ENCODE peak calls at places on chromosome 12, in eight cellular contexts. M, V, X, A, N, I, G and E are unnamed samples.

GRCh38 chr12:6769003-6769389 is 2.8 kb downstream of the PTMS start:
- DNase-seq in M (peak; percentile 78), V (no peak), X (no peak), A (no peak), N (no peak), I (no peak), G (no peak), E (no peak)

GRCh38 chr12:129202109-129202814 is 349.0 kb downstream of the GLT1D1 start:
- DNase-seq in M (no peak), V (no peak), X (no peak), A (no peak), N (no peak), I (no peak), G (no peak), E (no peak)

GRCh38 chr12:12247584-12247983 is 19.3 kb downstream of the LRP6 start:
- DNase-seq in M (no peak), V (no peak), X (no peak), A (no peak), N (no peak), I (no peak), G (no peak), E (no peak)

GRCh38 chr12:12428047-12428446 is 71.2 kb downstream of the BORCS5 start:
- DNase-seq in M (no peak), V (no peak), X (no peak), A (no peak), N (no peak), I (no peak), G (no peak), E (no peak)

GRCh38 chr12:9327307-9327706 is 119.1 kb upstream of the PZP start:
- DNase-seq in M (no peak), V (no peak), X (no peak), A (no peak), N (no peak), I (no peak), G (no peak), E (no peak)

GRCh38 chr12:21547437-21547836 is 21.3 kb downstream of the SPX start:
- DNase-seq in M (no peak), V (no peak), X (no peak), A (no peak), N (no peak), I (no peak), G (no peak), E (no peak)

GRCh38 chr12:111298583-111299436 is 70.1 kb downstream of the PHETA1 start:
- DNase-seq in M (no peak), V (no peak), X (peak; percentile 59), A (peak; percentile 58), N (no peak), I (peak; percentile 34), G (peak; percentile 35), E (no peak)

GRCh38 chr12:131138638-131139362 is 185.1 kb downstream of the ADGRD1 start:
- DNase-seq in M (no peak), V (no peak), X (no peak), A (no peak), N (no peak), I (no peak), G (no peak), E (no peak)

GRCh38 chr12:91617830-91618229 is 435.2 kb upstream of the DCN start:
- DNase-seq in M (no peak), V (no peak), X (no peak), A (no peak), N (no peak), I (no peak), G (no peak), E (peak; percentile 5)

GRCh38 chr12:100484891-100485511 is 11.3 kb downstream of the NR1H4 start:
- DNase-seq in M (no peak), V (no peak), X (no peak), A (no peak), N (no peak), I (no peak), G (no peak), E (no peak)

GRCh38 chr12:39341179-39341578 is 101.7 kb downstream of the KIF21A start:
- DNase-seq in M (no peak), V (no peak), X (no peak), A (no peak), N (no peak), I (no peak), G (no peak), E (no peak)

GRCh38 chr12:87816186-87816585 is 213.0 kb downstream of the C12orf50 start:
- DNase-seq in M (no peak), V (no peak), X (no peak), A (no peak), N (no peak), I (no peak), G (no peak), E (no peak)

GRCh38 chr12:94039914-94040313 is 108.5 kb upstream of the PLXNC1 start:
- DNase-seq in M (no peak), V (no peak), X (no peak), A (no peak), N (no peak), I (no peak), G (no peak), E (no peak)

GRCh38 chr12:122872815-122873361 is 23.0 kb downstream of the VPS37B start:
- DNase-seq in M (peak; percentile 51), V (no peak), X (no peak), A (peak; percentile 42), N (no peak), I (peak; percentile 43), G (no peak), E (no peak)

GRCh38 chr12:13205809-13206559 is 9.5 kb downstream of the EMP1 start:
- DNase-seq in M (no peak), V (no peak), X (no peak), A (no peak), N (no peak), I (no peak), G (no peak), E (peak; percentile 64)

DNA sequence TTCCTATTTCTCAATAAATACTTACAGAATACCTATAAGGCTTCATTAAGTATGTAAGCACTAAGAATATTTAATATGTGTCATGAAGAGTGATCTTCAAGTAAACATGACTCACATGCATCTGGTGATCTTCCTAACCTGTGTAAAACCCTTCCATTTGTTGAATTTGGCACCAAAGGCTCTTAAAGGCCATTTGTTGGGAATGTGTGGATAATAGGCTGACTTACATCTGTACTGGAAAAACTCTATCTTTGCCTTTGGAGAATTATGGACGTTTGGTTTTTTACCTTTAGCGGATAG is 104.7 kb upstream of the AMN1 start:
- DNase-seq in M (no peak), V (no peak), X (no peak), A (no peak), N (no peak), I (no peak), G (no peak), E (peak; percentile 20)
- H3K27ac ChIP-seq in M (no peak overlapping the region), V (no peak overlapping the region), X (no peak overlapping the region), A (peak overlapping the region; percentile 39), N (no peak overlapping the region), I (peak overlapping the region; percentile 57), G (no peak overlapping the region), E (no peak overlapping the region)

GRCh38 chr12:98635657-98636323 is 8.8 kb downstream of the IKBIP start:
- DNase-seq in M (no peak), V (no peak), X (no peak), A (no peak), N (peak; percentile 40), I (no peak), G (no peak), E (peak; percentile 43)
- H3K27ac ChIP-seq in M (no peak overlapping the region), V (no peak overlapping the region), X (no peak overlapping the region), A (no peak overlapping the region), N (peak overlapping the region; percentile 3), I (no peak overlapping the region), G (no peak overlapping the region), E (peak overlapping the region; percentile 56)

GRCh38 chr12:109987615-109988014 is 8.6 kb downstream of the GIT2 start:
- DNase-seq in M (no peak), V (no peak), X (no peak), A (no peak), N (no peak), I (no peak), G (no peak), E (no peak)

GRCh38 chr12:109991586-109991985 is 4.6 kb downstream of the GIT2 start:
- DNase-seq in M (no peak), V (no peak), X (no peak), A (no peak), N (no peak), I (no peak), G (no peak), E (no peak)

GRCh38 chr12:109988903-109989302 is 7.3 kb downstream of the GIT2 start:
- DNase-seq in M (no peak), V (no peak), X (no peak), A (no peak), N (no peak), I (no peak), G (no peak), E (no peak)

GRCh38 chr12:109988274-109988673 is 7.9 kb downstream of the GIT2 start:
- DNase-seq in M (no peak), V (no peak), X (no peak), A (no peak), N (no peak), I (no peak), G (no peak), E (no peak)

DNA sequence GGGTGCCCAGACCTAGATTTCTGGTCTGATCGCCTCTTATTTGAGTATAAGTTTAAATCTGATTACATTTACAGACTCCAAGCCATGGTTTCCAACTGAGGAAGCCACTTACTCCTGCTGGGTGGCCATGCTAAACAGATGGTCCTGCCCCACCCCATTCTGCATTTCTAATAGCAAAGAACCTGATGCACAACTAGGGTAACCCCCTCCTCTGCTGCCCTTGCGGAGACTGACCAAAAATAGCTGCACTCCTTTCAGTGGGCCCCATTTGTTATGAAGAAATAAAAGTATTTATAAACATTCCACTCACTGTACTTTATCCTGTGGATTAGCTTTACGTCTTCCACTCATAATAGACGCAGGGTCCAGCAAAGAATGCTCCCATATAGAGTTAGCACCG is 6.8 kb downstream of the GIT2 start:
- DNase-seq in M (no peak), V (no peak), X (no peak), A (no peak), N (no peak), I (no peak), G (no peak), E (no peak)
- H3K27ac ChIP-seq in M (no peak overlapping the region), V (no peak overlapping the region), X (peak overlapping the region; percentile 19), A (peak overlapping the region; percentile 20), N (no peak overlapping the region), I (peak overlapping the region; percentile 29), G (peak overlapping the region; percentile 41), E (no peak overlapping the region)

DNA sequence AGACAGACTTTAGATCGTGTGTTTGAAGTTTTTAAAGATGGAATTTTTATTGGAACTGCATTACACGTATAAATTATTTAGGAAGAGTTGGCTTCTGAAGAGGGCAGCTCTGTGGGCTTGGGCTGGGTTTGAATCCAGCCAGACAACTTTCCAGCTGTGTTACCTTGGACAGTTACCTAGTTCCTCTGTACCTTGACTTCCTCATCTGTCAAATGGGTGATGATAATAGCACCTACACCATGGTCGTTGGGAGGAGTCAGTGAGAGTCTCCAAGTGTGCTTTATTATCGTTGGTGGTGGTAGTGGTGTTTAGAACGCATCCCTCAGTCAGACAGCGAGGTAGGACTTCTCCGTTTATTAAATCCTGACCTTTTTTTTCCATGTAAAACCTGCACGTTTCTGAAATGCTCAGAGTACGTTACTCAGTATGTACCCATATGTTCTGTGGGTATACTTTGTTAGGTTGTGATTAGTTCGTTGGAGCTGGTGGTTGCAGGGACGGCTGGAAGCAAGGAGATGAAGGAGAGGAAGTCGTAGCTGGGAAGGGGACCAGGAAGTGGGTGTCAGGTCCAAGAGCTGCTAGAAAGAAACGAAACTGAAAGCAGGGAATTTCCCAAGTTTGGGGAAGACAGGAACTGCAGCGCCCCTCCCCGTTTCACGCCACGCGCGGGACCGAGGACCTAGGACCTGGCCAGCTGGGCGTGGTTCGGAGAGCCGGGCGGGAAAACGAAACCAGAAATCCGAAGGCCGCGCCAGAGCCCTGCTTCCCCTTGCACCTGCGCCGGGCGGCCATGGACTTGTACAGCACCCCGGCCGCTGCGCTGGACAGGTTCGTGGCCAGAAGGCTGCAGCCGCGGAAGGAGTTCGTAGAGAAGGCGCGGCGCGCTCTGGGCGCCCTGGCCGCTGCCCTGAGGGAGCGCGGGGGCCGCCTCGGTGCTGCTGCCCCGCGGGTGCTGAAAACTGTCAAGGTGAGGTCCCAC is at the start of gene OAS3:
- DNase-seq in M (peak; percentile 90), V (peak; percentile 96), X (peak; percentile 67), A (peak; percentile 91), N (peak; percentile 64), I (peak; percentile 89), G (peak; percentile 88), E (peak; percentile 33)
- H3K27ac ChIP-seq in M (peak within 1 kb of the TSS; percentile 38), V (peak within 1 kb of the TSS; percentile 84), X (peak within 1 kb of the TSS; percentile 51), A (peak within 1 kb of the TSS; percentile 82), N (peak within 1 kb of the TSS; percentile 70), I (peak within 1 kb of the TSS; percentile 86), G (peak within 1 kb of the TSS; percentile 81), E (peak within 1 kb of the TSS; percentile 92)